ENCODE peak calls at places on chromosome 11, in eight cellular contexts. One of them, this sample, is unnamed.

GRCh38 chr11:95897731-95898130 is 26.2 kb downstream of the MTMR2 start:
- DNase-seq in HFF-Myc: no peak
- DNase-seq in RWPE2: no peak
- DNase-seq in activated CD4-positive, CD25-positive, alpha-beta regulatory T cell treated with anti-CD3 and anti-CD28 coated beads, Interleukin-2, amount 50 U/mL, for 16 hours: no peak
- DNase-seq in NCI-H2081: no peak
- DNase-seq in NCI-H1930: no peak
- DNase-seq in SK-N-SH: no peak
- DNase-seq in type B pancreatic cell: no peak
- DNase-seq in this sample: no peak

GRCh38 chr11:46554205-46555162 is 39.3 kb downstream of the AMBRA1 start:
- DNase-seq in HFF-Myc: no peak
- DNase-seq in RWPE2: no peak
- DNase-seq in activated CD4-positive, CD25-positive, alpha-beta regulatory T cell treated with anti-CD3 and anti-CD28 coated beads, Interleukin-2, amount 50 U/mL, for 16 hours: no peak
- DNase-seq in NCI-H2081: no peak
- DNase-seq in NCI-H1930: no peak
- DNase-seq in SK-N-SH: no peak
- DNase-seq in type B pancreatic cell: no peak
- DNase-seq in this sample: no peak

GRCh38 chr11:12170984-12171383 is 60.6 kb downstream of the MICAL2 start:
- DNase-seq in HFF-Myc: no peak
- DNase-seq in RWPE2: no peak
- DNase-seq in activated CD4-positive, CD25-positive, alpha-beta regulatory T cell treated with anti-CD3 and anti-CD28 coated beads, Interleukin-2, amount 50 U/mL, for 16 hours: no peak
- DNase-seq in NCI-H2081: no peak
- DNase-seq in NCI-H1930: no peak
- DNase-seq in SK-N-SH: no peak
- DNase-seq in type B pancreatic cell: no peak
- DNase-seq in this sample: no peak

GRCh38 chr11:111878385-111878765 is 590 bp downstream of the FDXACB1 start:
- DNase-seq in HFF-Myc: peak
- DNase-seq in RWPE2: no peak
- DNase-seq in activated CD4-positive, CD25-positive, alpha-beta regulatory T cell treated with anti-CD3 and anti-CD28 coated beads, Interleukin-2, amount 50 U/mL, for 16 hours: no peak
- DNase-seq in NCI-H2081: peak
- DNase-seq in NCI-H1930: no peak
- DNase-seq in SK-N-SH: no peak
- DNase-seq in type B pancreatic cell: no peak
- DNase-seq in this sample: no peak

GRCh38 chr11:69674267-69674885 is 777 bp downstream of the LTO1 start:
- DNase-seq in HFF-Myc: no peak
- DNase-seq in RWPE2: no peak
- DNase-seq in activated CD4-positive, CD25-positive, alpha-beta regulatory T cell treated with anti-CD3 and anti-CD28 coated beads, Interleukin-2, amount 50 U/mL, for 16 hours: no peak
- DNase-seq in NCI-H2081: no peak
- DNase-seq in NCI-H1930: no peak
- DNase-seq in SK-N-SH: no peak
- DNase-seq in type B pancreatic cell: no peak
- DNase-seq in this sample: no peak

GRCh38 chr11:3815882-3816281 is 7.5 kb downstream of the PGAP2 start:
- DNase-seq in HFF-Myc: no peak
- DNase-seq in RWPE2: no peak
- DNase-seq in activated CD4-positive, CD25-positive, alpha-beta regulatory T cell treated with anti-CD3 and anti-CD28 coated beads, Interleukin-2, amount 50 U/mL, for 16 hours: no peak
- DNase-seq in NCI-H2081: no peak
- DNase-seq in NCI-H1930: no peak
- DNase-seq in SK-N-SH: no peak
- DNase-seq in type B pancreatic cell: no peak
- DNase-seq in this sample: no peak

GRCh38 chr11:133570376-133570775 is 38.1 kb upstream of the OPCML start:
- DNase-seq in HFF-Myc: no peak
- DNase-seq in RWPE2: no peak
- DNase-seq in activated CD4-positive, CD25-positive, alpha-beta regulatory T cell treated with anti-CD3 and anti-CD28 coated beads, Interleukin-2, amount 50 U/mL, for 16 hours: no peak
- DNase-seq in NCI-H2081: no peak
- DNase-seq in NCI-H1930: no peak
- DNase-seq in SK-N-SH: no peak
- DNase-seq in type B pancreatic cell: no peak
- DNase-seq in this sample: no peak

GRCh38 chr11:86046111-86046510 is 22.8 kb downstream of the PICALM start:
- DNase-seq in HFF-Myc: no peak
- DNase-seq in RWPE2: no peak
- DNase-seq in activated CD4-positive, CD25-positive, alpha-beta regulatory T cell treated with anti-CD3 and anti-CD28 coated beads, Interleukin-2, amount 50 U/mL, for 16 hours: no peak
- DNase-seq in NCI-H2081: no peak
- DNase-seq in NCI-H1930: no peak
- DNase-seq in SK-N-SH: no peak
- DNase-seq in type B pancreatic cell: no peak
- DNase-seq in this sample: no peak

GRCh38 chr11:118437736-118438125 is 1.4 kb downstream of the KMT2A start:
- DNase-seq in HFF-Myc: no peak
- DNase-seq in RWPE2: no peak
- DNase-seq in activated CD4-positive, CD25-positive, alpha-beta regulatory T cell treated with anti-CD3 and anti-CD28 coated beads, Interleukin-2, amount 50 U/mL, for 16 hours: no peak
- DNase-seq in NCI-H2081: peak
- DNase-seq in NCI-H1930: no peak
- DNase-seq in SK-N-SH: peak
- DNase-seq in type B pancreatic cell: no peak
- DNase-seq in this sample: no peak

GRCh38 chr11:67649634-67650540 is 643 bp downstream of the ACY3 start:
- DNase-seq in HFF-Myc: no peak
- DNase-seq in RWPE2: no peak
- DNase-seq in activated CD4-positive, CD25-positive, alpha-beta regulatory T cell treated with anti-CD3 and anti-CD28 coated beads, Interleukin-2, amount 50 U/mL, for 16 hours: no peak
- DNase-seq in NCI-H2081: no peak
- DNase-seq in NCI-H1930: no peak
- DNase-seq in SK-N-SH: no peak
- DNase-seq in type B pancreatic cell: no peak
- DNase-seq in this sample: no peak

GRCh38 chr11:64933935-64934693 is 1.6 kb downstream of the GPHA2 start:
- DNase-seq in HFF-Myc: no peak
- DNase-seq in RWPE2: no peak
- DNase-seq in activated CD4-positive, CD25-positive, alpha-beta regulatory T cell treated with anti-CD3 and anti-CD28 coated beads, Interleukin-2, amount 50 U/mL, for 16 hours: no peak
- DNase-seq in NCI-H2081: no peak
- DNase-seq in NCI-H1930: no peak
- DNase-seq in SK-N-SH: no peak
- DNase-seq in type B pancreatic cell: no peak
- DNase-seq in this sample: no peak

GRCh38 chr11:133964946-133965632 is 8.3 kb upstream of the IGSF9B start:
- DNase-seq in HFF-Myc: no peak
- DNase-seq in RWPE2: no peak
- DNase-seq in activated CD4-positive, CD25-positive, alpha-beta regulatory T cell treated with anti-CD3 and anti-CD28 coated beads, Interleukin-2, amount 50 U/mL, for 16 hours: no peak
- DNase-seq in NCI-H2081: no peak
- DNase-seq in NCI-H1930: no peak
- DNase-seq in SK-N-SH: no peak
- DNase-seq in type B pancreatic cell: no peak
- DNase-seq in this sample: no peak

This sample was measured in GM13977.